ENCODE peak calls at places on chromosome 7, in seven cellular contexts. C is H1, P is sigmoid colon, W is K562, T is transverse colon, K is HepG2, R is suprapubic skin. F is an unnamed sample.

GRCh38 chr7:46996972-46997371 is 584.9 kb downstream of the TNS3 start:
- DNase-seq in W (no peak), C (no peak), P (no peak), T (no peak), R (no peak), K (no peak), F (no peak)

GRCh38 chr7:1271656-1272055 is 39.0 kb downstream of the UNCX start:
- DNase-seq in K (no peak), R (no peak), C (no peak), W (no peak), T (no peak), P (no peak), F (no peak)

GRCh38 chr7:110569486-110569885 is 521.4 kb upstream of the LRRN3 start:
- DNase-seq in T (no peak), C (no peak), R (no peak), K (no peak), W (no peak), P (no peak), F (no peak)

GRCh38 chr7:144824360-144824759 is 11.5 kb downstream of the TPK1 start:
- DNase-seq in T (no peak), K (no peak), R (no peak), W (no peak), C (no peak), P (no peak), F (no peak)

GRCh38 chr7:137296551-137296950 is 47.0 kb downstream of the PTN start:
- DNase-seq in C (no peak), P (no peak), T (no peak), K (no peak), W (no peak), R (no peak), F (no peak)

GRCh38 chr7:98283127-98283886 is 1.8 kb downstream of the BRI3 start:
- DNase-seq in T (peak), P (peak), K (no peak), W (no peak), C (no peak), R (no peak), F (peak)

GRCh38 chr7:82481499-82482097 is 38.0 kb upstream of the CACNA2D1 start:
- DNase-seq in W (no peak), K (peak), T (no peak), R (no peak), P (no peak), C (no peak), F (no peak)

GRCh38 chr7:128021361-128021760 is 9.9 kb downstream of the LRRC4 start:
- DNase-seq in W (no peak), P (no peak), C (no peak), K (no peak), T (no peak), R (no peak), F (no peak)

GRCh38 chr7:92669616-92670153 is 79.5 kb upstream of the FAM133B start:
- DNase-seq in R (no peak), K (no peak), P (no peak), T (no peak), C (no peak), W (no peak), F (peak)

GRCh38 chr7:420142-421055 is 99.2 kb downstream of the PDGFA start:
- DNase-seq in K (no peak), T (no peak), R (no peak), C (no peak), W (no peak), P (no peak), F (no peak)

GRCh38 chr7:107321611-107322010 is 148.2 kb upstream of the GPR22 start:
- DNase-seq in C (no peak), W (no peak), T (no peak), P (no peak), R (no peak), K (no peak), F (no peak)

GRCh38 chr7:96649981-96650380 is 59.7 kb downstream of the SEM1 start:
- DNase-seq in K (no peak), R (no peak), W (no peak), T (no peak), P (no peak), C (no peak), F (no peak)

GRCh38 chr7:47213276-47213675 is 368.6 kb downstream of the TNS3 start:
- DNase-seq in K (no peak), T (no peak), C (no peak), R (no peak), P (no peak), W (no peak), F (no peak)

GRCh38 chr7:42746226-42746625 is 165.6 kb downstream of the C7orf25 start:
- DNase-seq in W (no peak), P (no peak), R (no peak), T (no peak), C (no peak), K (no peak), F (no peak)

GRCh38 chr7:154857728-154858681 is 144.9 kb downstream of the PAXIP1 start:
- DNase-seq in P (peak), C (no peak), T (no peak), R (peak), K (no peak), W (no peak), F (no peak)

GRCh38 chr7:146709628-146710027 is 593.0 kb downstream of the CNTNAP2 start:
- DNase-seq in P (no peak), W (no peak), K (no peak), R (no peak), C (no peak), T (no peak), F (no peak)

GRCh38 chr7:99438573-99439480 is at the start of the genes CPSF4 and PTCD1:
- DNase-seq in C (peak), W (peak), T (peak), R (peak), P (peak), K (peak), F (peak)
- TF ChIP-seq EP300 in C (no peak), W (peak), T (no peak), R (no peak), P (no peak), K (no peak), F (no peak)

GRCh38 chr7:24907311-24907886 is 72.6 kb downstream of the OSBPL3 start:
- DNase-seq in R (no peak), C (no peak), K (no peak), W (no peak), P (no peak), T (no peak), F (no peak)

GRCh38 chr7:24905996-24906770 is 73.8 kb downstream of the OSBPL3 start:
- DNase-seq in R (no peak), C (no peak), T (no peak), K (no peak), W (no peak), P (no peak), F (no peak)

GRCh38 chr7:24908757-24909156 is 71.2 kb downstream of the OSBPL3 start:
- DNase-seq in C (no peak), R (no peak), T (no peak), K (no peak), P (no peak), W (no peak), F (no peak)

GRCh38 chr7:24910551-24911212 is 69.3 kb downstream of the OSBPL3 start:
- DNase-seq in P (no peak), W (no peak), R (no peak), K (no peak), T (no peak), C (no peak), F (no peak)

GRCh38 chr7:24908166-24908565 is 71.8 kb downstream of the OSBPL3 start:
- DNase-seq in P (no peak), C (no peak), R (no peak), T (no peak), K (no peak), W (no peak), F (no peak)
- TF ChIP-seq POLR2AphosphoS5 in P (no peak), C (no peak), R (no peak), T (no peak), K (no peak), W (no peak), F (no peak)

GRCh38 chr7:120950539-120951308 is at the start of gene ING3:
- DNase-seq in W (peak), R (peak), T (peak), P (peak), K (peak), C (peak), F (peak)
- TF ChIP-seq POLR2A in W (peak), R (no peak), T (peak), P (no peak), K (peak), C (peak), F (no peak)

GRCh38 chr7:117992635-117993034 is 119.4 kb upstream of the CTTNBP2 start:
- DNase-seq in W (no peak), R (no peak), T (no peak), C (no peak), K (no peak), P (no peak), F (no peak)
- TF ChIP-seq EP300 in W (no peak), R (no peak), T (no peak), C (no peak), K (no peak), P (no peak), F (no peak)

GRCh38 chr7:134789967-134790685 is 10.7 kb downstream of the CALD1 start:
- DNase-seq in T (no peak), C (no peak), R (no peak), P (peak), K (no peak), W (no peak), F (no peak)
- TF ChIP-seq POLR2AphosphoS5 in T (peak), C (no peak), R (no peak), P (peak), K (no peak), W (no peak), F (peak)

DNA sequence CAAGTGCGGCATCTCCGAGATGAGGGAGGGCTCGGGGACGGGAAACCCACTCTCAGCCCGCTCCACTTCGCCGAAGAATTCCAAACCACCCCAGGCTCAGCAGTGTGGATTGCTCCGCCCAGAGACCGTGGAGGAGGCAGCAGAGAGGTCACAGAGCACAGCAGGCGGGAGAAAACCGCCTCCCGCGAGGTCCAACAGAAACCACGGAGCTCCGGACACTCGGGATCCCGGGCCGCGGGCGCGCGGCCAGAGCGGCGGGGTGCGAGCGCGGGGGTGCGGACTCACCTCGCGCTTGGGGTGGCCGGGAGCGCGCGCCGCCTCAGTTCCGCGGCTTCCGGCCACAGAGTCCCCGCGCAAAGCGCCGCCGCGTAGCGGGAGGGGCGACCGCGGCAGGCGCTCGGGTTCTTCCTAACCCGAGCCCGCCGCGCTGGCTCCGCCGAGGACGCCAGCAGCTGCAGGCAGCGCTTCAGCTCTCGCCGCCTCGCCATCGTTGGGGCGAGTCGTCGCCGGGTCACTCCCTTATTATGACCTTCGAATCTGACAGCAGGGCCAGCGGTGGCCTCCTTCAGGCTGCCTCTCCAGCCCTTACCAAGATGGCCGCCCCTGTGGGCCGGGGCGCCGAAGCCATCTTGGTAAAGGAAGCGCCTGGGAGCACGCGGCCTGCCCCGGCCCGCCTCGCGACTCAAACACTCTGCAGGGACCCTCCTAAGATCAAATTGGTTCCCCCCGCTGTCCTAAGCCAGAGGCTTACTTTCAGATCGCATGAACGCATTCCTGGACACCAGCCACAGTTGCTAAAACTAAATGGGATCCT is at the start of gene NAPEPLD:
- DNase-seq in K (peak), T (peak), R (peak), W (peak), P (peak), C (peak), F (peak)
- TF ChIP-seq POLR2A in K (peak), T (peak), R (no peak), W (peak), P (no peak), C (peak), F (no peak)

DNA sequence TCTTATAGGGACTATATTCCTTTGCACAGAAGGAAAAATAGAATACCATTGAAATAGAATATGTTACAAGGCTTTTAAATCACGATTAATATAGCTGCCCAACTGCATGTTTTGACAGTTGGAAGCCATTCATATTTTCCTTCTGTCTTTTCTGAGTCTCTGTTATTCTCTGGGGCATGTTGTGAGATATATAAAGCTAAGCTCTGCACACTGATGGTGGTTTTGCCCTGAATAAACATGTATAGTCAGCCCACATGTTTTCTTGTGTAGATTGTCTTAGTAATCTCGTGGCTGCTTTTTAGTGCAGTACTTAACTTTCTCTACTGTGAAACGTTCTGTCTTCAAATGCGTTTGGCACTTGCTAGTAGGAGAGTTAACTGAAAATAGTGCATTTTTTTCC is 268.5 kb downstream of the DNAJB9 start:
- DNase-seq in W (no peak), R (no peak), K (no peak), T (no peak), P (no peak), C (no peak), F (no peak)
- TF ChIP-seq EP300 in W (no peak), R (no peak), K (no peak), T (no peak), P (no peak), C (no peak), F (no peak)

GRCh38 chr7:27239780-27240731 is 2.5 kb upstream of the EVX1 start:
- DNase-seq in R (no peak), C (no peak), T (no peak), P (no peak), K (no peak), W (peak), F (no peak)
- TF ChIP-seq POLR2AphosphoS5 in R (no peak), C (no peak), T (no peak), P (no peak), K (no peak), W (no peak), F (no peak)